ENCODE peak calls at places on chromosomes 1 and 21, in ten cellular contexts. B, L, I, G, N, Y, V, C, E and M are unnamed samples. For H3K27me3, the result is how much of the 10 kb centered on the place peaks cover.

GRCh38 chr21:26246073-26246472 is 75.5 kb upstream of the APP start:
- DNase-seq in I (no peak), N (no peak), G (no peak), Y (no peak), L (no peak), V (no peak), C (no peak), E (no peak), B (no peak), M (no peak)

GRCh38 chr1:63323866-63324778 is 1.8 kb downstream of the FOXD3 start:
- DNase-seq in E (no peak), B (no peak), G (no peak), Y (no peak), C (no peak), N (no peak), I (no peak), V (no peak), L (peak), M (no peak)

GRCh38 chr1:51916587-51917405 is 38.3 kb upstream of the NRDC start:
- DNase-seq in L (peak), B (no peak), G (peak), E (no peak), V (peak), N (peak), C (peak), I (no peak), Y (no peak), M (no peak)

GRCh38 chr1:214552174-214552608 is 789 bp upstream of the PTPN14 start:
- DNase-seq in V (peak), I (peak), E (no peak), L (peak), B (peak), C (peak), Y (peak), G (peak), N (peak), M (no peak)

GRCh38 chr1:26913754-26914619 is at the start of gene NR0B2:
- DNase-seq in B (peak), L (no peak), V (no peak), N (no peak), C (no peak), E (no peak), G (no peak), I (peak), Y (peak), M (peak)

GRCh38 chr1:163366555-163366954 is 44.8 kb downstream of the NUF2 start:
- DNase-seq in B (no peak), L (no peak), N (no peak), I (no peak), C (no peak), Y (no peak), E (no peak), G (no peak), V (no peak), M (no peak)

GRCh38 chr1:163069142-163069541 is at the start of gene RGS4:
- DNase-seq in N (peak), C (peak), E (no peak), I (no peak), G (peak), V (peak), Y (peak), L (peak), B (peak), M (no peak)

GRCh38 chr1:244104309-244105060 is 53.4 kb downstream of the ZBTB18 start:
- DNase-seq in G (no peak), B (no peak), C (peak), I (no peak), E (no peak), L (peak), Y (no peak), N (peak), V (no peak), M (no peak)

GRCh38 chr1:221856188-221857093 is 114.6 kb upstream of the DUSP10 start:
- DNase-seq in I (no peak), Y (no peak), V (no peak), L (no peak), N (peak), G (peak), B (no peak), E (no peak), C (no peak), M (no peak)

GRCh38 chr1:185894806-185895205 is 160.6 kb downstream of the HMCN1 start:
- DNase-seq in Y (no peak), I (no peak), E (no peak), G (peak), L (no peak), C (no peak), B (no peak), N (peak), V (no peak), M (no peak)

GRCh38 chr1:245458234-245458633 is 303.4 kb downstream of the KIF26B start:
- DNase-seq in Y (no peak), L (no peak), I (no peak), N (no peak), C (no peak), G (no peak), B (no peak), E (no peak), V (no peak), M (no peak)

GRCh38 chr1:67668660-67669059 is 16.3 kb upstream of the GADD45A start:
- DNase-seq in G (no peak), N (no peak), C (no peak), Y (no peak), V (no peak), I (no peak), B (no peak), E (no peak), L (no peak), M (no peak)

GRCh38 chr21:31220567-31220966 is 123.5 kb downstream of the TIAM1 start:
- DNase-seq in I (no peak), C (peak), L (no peak), B (no peak), E (peak), G (peak), Y (no peak), N (peak), V (no peak), M (no peak)

GRCh38 chr1:117365350-117366280 is 1.6 kb upstream of the MAN1A2 start:
- DNase-seq in I (no peak), C (peak), G (peak), N (peak), E (no peak), Y (no peak), L (no peak), B (no peak), V (no peak), M (no peak)

GRCh38 chr1:28241633-28242241 is 5.8 kb downstream of the ATP5IF1 start:
- DNase-seq in L (no peak), Y (no peak), I (no peak), C (no peak), N (no peak), G (peak), B (no peak), E (no peak), V (peak), M (no peak)

GRCh38 chr1:218890436-218890835 is 283.2 kb upstream of the LYPLAL1 start:
- DNase-seq in Y (no peak), G (no peak), C (no peak), N (peak), I (no peak), B (no peak), E (no peak), L (no peak), V (no peak), M (no peak)

GRCh38 chr1:243946946-243947345 is 96.9 kb upstream of the AKT3 start:
- DNase-seq in V (no peak), Y (no peak), L (peak), C (no peak), B (no peak), I (no peak), G (no peak), N (no peak), E (no peak), M (no peak)

GRCh38 chr1:163296504-163296903 is 25.2 kb upstream of the NUF2 start:
- DNase-seq in N (no peak), B (no peak), I (no peak), V (no peak), L (no peak), G (no peak), Y (no peak), C (no peak), E (no peak), M (no peak)

GRCh38 chr21:45042664-45043161 is 31.7 kb upstream of the ADARB1 start:
- DNase-seq in E (no peak), I (no peak), N (no peak), Y (no peak), G (no peak), B (no peak), L (no peak), V (no peak), C (no peak), M (no peak)

GRCh38 chr1:185733818-185734709 is at the start of gene HMCN1:
- DNase-seq in C (peak), V (peak), N (peak), L (peak), E (no peak), Y (peak), B (peak), I (peak), G (peak), M (peak)

GRCh38 chr1:239389703-239390102 is 3.3 kb downstream of the CHRM3 start:
- DNase-seq in G (no peak), B (no peak), L (peak), V (no peak), E (no peak), C (no peak), Y (no peak), N (peak), I (no peak), M (no peak)

GRCh38 chr1:181011301-181012202 is 11.1 kb downstream of the STX6 start:
- DNase-seq in B (no peak), G (no peak), V (no peak), N (no peak), Y (no peak), L (no peak), E (no peak), C (no peak), I (no peak), M (no peak)

GRCh38 chr1:187283984-187284383 is 455.2 kb downstream of the PLA2G4A start:
- DNase-seq in N (no peak), Y (no peak), E (no peak), I (no peak), B (no peak), C (no peak), V (no peak), L (no peak), G (no peak), M (no peak)

GRCh38 chr1:110501725-110502124 is 17.2 kb downstream of the KCNA10 start:
- DNase-seq in E (no peak), G (no peak), B (no peak), Y (no peak), V (no peak), C (no peak), N (no peak), I (no peak), L (no peak), M (no peak)

GRCh38 chr21:33801424-33802405 is 113.9 kb downstream of the ATP5PO start:
- DNase-seq in V (peak), I (no peak), C (peak), G (peak), E (peak), L (no peak), N (peak), B (no peak), Y (no peak), M (no peak)

GRCh38 chr1:12320516-12320915 is 90.7 kb downstream of the VPS13D start:
- DNase-seq in G (no peak), B (no peak), C (no peak), Y (no peak), L (no peak), E (no peak), V (no peak), N (no peak), I (no peak), M (no peak)

GRCh38 chr21:19981938-19982337 is 1016.3 kb upstream of the NCAM2 start:
- DNase-seq in L (no peak), V (no peak), B (no peak), N (no peak), E (no peak), Y (no peak), G (no peak), C (no peak), I (no peak), M (no peak)

GRCh38 chr1:43440358-43440757 is 13.4 kb downstream of the HYI start:
- DNase-seq in V (no peak), G (no peak), B (peak), Y (no peak), N (no peak), C (no peak), I (no peak), L (no peak), E (no peak), M (peak)

GRCh38 chr1:6245869-6246496 is 2.0 kb downstream of the HES3 start:
- DNase-seq in L (peak), C (peak), G (no peak), B (no peak), I (no peak), V (no peak), Y (no peak), N (no peak), E (no peak), M (no peak)

GRCh38 chr1:42816600-42817439 is at the start of the genes ERMAP and SVBP:
- DNase-seq in B (peak), L (peak), N (peak), I (peak), Y (peak), E (peak), G (peak), C (peak), V (peak), M (peak)

GRCh38 chr1:183444243-183444642 is 26.1 kb upstream of the NMNAT2 start:
- DNase-seq in I (no peak), B (no peak), C (peak), N (peak), Y (no peak), G (peak), V (no peak), E (no peak), L (no peak), M (no peak)

GRCh38 chr1:202200112-202200548 is 6.5 kb downstream of the LGR6 start:
- DNase-seq in L (no peak), E (peak), Y (no peak), N (no peak), G (peak), V (no peak), C (no peak), B (no peak), I (no peak), M (no peak)

GRCh38 chr1:54312874-54313316 is 93.3 kb downstream of the SSBP3 start:
- DNase-seq in V (no peak), N (peak), B (peak), E (no peak), L (peak), I (peak), G (peak), C (peak), Y (peak), M (no peak)

GRCh38 chr21:28489197-28489596 is 503.5 kb downstream of the LTN1 start:
- DNase-seq in L (no peak), N (peak), Y (no peak), B (no peak), C (no peak), I (no peak), E (no peak), V (no peak), G (no peak), M (no peak)

DNA sequence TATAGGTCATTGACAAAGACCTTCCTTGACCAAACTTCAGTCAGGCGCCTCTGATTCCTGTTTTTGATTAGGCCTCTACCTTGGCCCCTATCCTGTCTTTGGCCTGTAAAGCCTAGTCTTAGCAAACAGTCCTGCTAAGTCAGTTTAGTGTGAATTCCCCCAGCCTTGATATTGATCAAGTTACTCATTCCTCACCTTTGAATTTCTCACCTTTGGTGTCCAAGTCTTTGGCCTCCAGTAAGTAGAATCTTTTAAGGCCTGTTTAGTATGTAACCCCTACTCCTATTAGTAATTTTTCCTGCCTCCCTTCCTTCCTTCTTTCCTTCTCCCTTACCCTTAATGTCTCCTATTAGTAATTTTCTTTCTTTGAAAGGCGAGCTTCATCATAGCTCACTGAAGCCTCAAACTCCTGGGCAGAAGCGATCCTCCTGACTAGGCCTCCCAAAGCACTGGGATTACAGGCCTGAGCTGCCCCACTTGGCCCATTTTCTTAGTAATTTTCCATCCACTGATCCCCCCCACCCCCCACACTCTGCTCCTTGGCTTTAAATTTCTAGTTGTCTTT is 13.0 kb upstream of the ZNF692 start:
- DNase-seq in C (no peak), G (no peak), V (no peak), E (no peak), N (no peak), I (no peak), Y (no peak), L (no peak), B (no peak), M (no peak)
- H3K4me3 ChIP-seq in C (peak), G (no peak), V (no peak), E (no peak), N (no peak), I (peak), Y (peak), L (peak), B (no peak), M (no peak)

DNA sequence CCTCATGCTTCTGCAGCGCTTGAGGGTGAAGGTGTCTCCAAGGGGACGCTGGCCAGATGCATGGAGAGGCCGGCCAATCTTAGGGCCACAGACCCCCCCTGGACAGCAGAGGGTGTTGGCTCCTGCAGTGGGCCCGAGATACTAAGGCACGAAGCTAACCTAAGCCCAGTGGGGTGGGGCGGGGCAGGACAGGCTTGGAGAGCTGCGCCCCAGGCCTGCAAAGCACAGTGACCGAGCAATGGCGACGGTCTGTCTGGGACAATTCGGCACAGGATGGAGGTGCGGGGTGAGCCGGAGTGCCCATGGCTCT is 1.3 kb downstream of the FNDC10 start:
- DNase-seq in N (no peak), I (no peak), E (no peak), L (peak), G (no peak), B (no peak), C (no peak), V (no peak), Y (no peak), M (no peak)
- H3K27me3 ChIP-seq in N (under half), I (half or more), E (under half), L (under half), G (under half), B (under half), C (under half), V (under half), Y (half or more), M (under half)

GRCh38 chr1:24963099-24963872 is 33.2 kb upstream of the RUNX3 start:
- DNase-seq in B (no peak), N (no peak), C (no peak), V (no peak), G (no peak), I (no peak), E (no peak), Y (no peak), L (no peak), M (peak)

GRCh38 chr1:24965571-24965930 is 35.5 kb upstream of the RUNX3 start:
- DNase-seq in L (no peak), B (no peak), I (no peak), C (no peak), G (no peak), N (no peak), Y (no peak), E (no peak), V (no peak), M (no peak)

GRCh38 chr1:24966121-24966723 is 36.1 kb upstream of the RUNX3 start:
- DNase-seq in N (no peak), V (no peak), L (no peak), G (no peak), B (no peak), E (no peak), Y (no peak), C (no peak), I (no peak), M (peak)

GRCh38 chr1:24963943-24964677 is 34.0 kb upstream of the RUNX3 start:
- DNase-seq in Y (no peak), C (no peak), I (no peak), G (no peak), B (no peak), E (no peak), N (peak), L (no peak), V (no peak), M (peak)

DNA sequence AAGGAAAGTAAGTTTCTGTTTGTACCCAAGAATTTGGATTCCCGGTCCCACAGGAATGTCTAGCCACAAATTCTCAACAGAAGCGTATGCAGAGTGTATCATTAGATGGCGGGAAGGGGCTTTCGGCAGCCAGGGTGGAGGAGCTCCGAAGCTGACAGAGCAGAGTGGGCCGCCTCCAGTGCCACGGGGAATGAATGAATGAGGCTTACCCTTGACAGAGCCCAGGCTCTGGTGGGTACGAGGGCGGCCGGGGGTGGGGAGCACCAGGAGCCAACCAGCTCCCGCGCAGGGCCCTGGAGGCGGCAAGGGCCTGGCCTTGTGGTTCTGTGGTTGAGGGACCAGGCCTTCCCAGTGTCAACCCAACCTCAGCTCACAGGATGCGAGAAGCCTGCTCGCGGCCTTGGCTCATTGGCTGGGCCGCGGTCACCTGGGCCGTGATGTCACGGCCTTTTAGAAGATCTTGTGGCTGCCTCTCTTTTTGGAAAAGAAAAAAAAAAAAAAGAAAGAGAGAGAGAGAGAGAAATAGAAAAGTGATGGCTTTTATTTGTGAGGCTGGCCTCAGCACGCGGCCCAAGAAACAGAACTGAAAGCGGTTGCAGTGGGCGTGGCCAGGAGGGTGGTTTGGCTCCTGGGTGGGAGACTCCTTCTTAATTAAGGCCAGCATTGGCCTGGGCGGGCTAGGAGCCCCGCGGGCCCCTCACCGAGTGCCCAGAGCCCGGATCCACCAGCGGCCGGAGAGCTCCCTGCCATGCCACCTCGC is 34.9 kb upstream of the RUNX3 start:
- DNase-seq in G (no peak), L (no peak), B (peak), I (peak), Y (no peak), E (no peak), C (no peak), V (no peak), N (peak), M (peak)
- H3K4me3 ChIP-seq in G (no peak), L (no peak), B (no peak), I (no peak), Y (no peak), E (no peak), C (no peak), V (no peak), N (no peak), M (peak)

DNA sequence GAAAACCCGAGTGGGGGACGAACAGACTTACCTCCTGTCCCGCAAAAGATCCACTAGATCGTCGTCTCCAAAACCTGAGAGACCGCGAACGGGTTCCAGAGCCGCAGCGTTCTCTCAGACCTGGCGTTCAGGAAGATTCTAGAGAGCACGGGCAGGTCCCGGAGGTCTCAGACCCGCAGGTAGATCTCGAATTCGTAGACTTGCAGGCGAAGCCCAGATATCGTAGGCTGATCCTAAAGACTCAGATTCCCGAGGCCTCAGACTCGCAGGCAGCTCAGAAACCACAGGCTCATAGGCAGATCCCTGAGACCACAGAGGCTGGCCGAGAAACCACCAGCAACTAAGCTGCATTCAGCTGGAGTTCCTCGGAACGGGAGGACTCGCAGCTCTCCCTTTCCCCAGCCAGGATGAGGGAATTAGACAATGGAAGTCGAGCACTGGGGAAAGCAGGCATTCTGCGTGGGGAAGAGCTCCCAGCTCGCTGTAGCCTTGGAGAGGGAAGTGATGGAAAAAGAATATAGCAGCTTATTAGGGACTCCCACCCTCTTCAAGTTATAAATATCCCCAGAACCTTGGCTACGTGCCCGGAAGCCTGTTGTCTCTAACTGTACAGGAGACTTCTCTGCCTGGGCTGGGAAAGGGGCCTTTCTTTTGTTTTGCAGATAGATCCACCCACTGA is at the start of gene ZNF436:
- DNase-seq in I (peak), B (peak), L (peak), C (peak), N (peak), E (no peak), V (peak), G (peak), Y (peak), M (peak)
- H3K27me3 ChIP-seq in I (under half), B (under half), L (under half), C (under half), N (under half), E (under half), V (under half), G (under half), Y (under half), M (under half)